ENCODE peak calls at places on chromosomes 2 and 18, in eight cellular contexts. D, K, Q, U, R, L, G and Z are unnamed samples.

GRCh38 chr2:218393750-218394290 is 5.8 kb upstream of the CTDSP1 start:
- DNase-seq in K (no peak), L (peak; percentile 63), G (no peak), D (no peak), U (no peak), R (peak; percentile 68), Q (no peak), Z (no peak)

GRCh38 chr2:10964076-10964812 is 52.5 kb downstream of the KCNF1 start:
- DNase-seq in G (no peak), R (no peak), Q (peak; percentile 47), U (no peak), L (no peak), D (no peak), K (no peak), Z (no peak)

GRCh38 chr2:46826898-46827245 is 88.7 kb downstream of the MCFD2 start:
- DNase-seq in D (no peak), R (no peak), K (no peak), Q (no peak), U (no peak), G (no peak), L (no peak), Z (no peak)

GRCh38 chr18:1408331-1408835 is 503.7 kb downstream of the ADCYAP1 start:
- DNase-seq in L (no peak), K (no peak), U (no peak), D (no peak), G (no peak), Q (no peak), R (no peak), Z (no peak)

GRCh38 chr2:161681043-161681442 is 56.8 kb downstream of the SLC4A10 start:
- DNase-seq in G (peak; percentile 1), U (no peak), R (no peak), D (no peak), Q (peak; percentile 59), K (no peak), L (no peak), Z (no peak)

GRCh38 chr2:118627156-118627555 is 220.3 kb downstream of the EN1 start:
- DNase-seq in L (no peak), G (no peak), U (no peak), Q (no peak), D (no peak), R (no peak), K (no peak), Z (no peak)

GRCh38 chr2:177618270-177619253 is 226.0 kb downstream of the AGPS start:
- DNase-seq in K (peak; percentile 81), Q (peak; percentile 92), R (peak; percentile 93), U (peak; percentile 83), G (peak; percentile 92), L (peak; percentile 96), D (peak; percentile 95), Z (peak; percentile 90)

GRCh38 chr2:117359266-117359970 is 455.1 kb upstream of the DDX18 start:
- DNase-seq in R (no peak), U (no peak), Q (no peak), L (no peak), G (no peak), D (no peak), K (no peak), Z (peak; percentile 37)

GRCh38 chr2:106863387-106863786 is 22.6 kb downstream of the ST6GAL2 start:
- DNase-seq in D (peak; percentile 20), Q (no peak), G (no peak), U (no peak), K (no peak), R (no peak), L (no peak), Z (no peak)

GRCh38 chr2:111982822-111983221 is 72.2 kb upstream of the TMEM87B start:
- DNase-seq in K (no peak), U (no peak), R (no peak), L (no peak), D (no peak), Q (no peak), G (no peak), Z (no peak)

GRCh38 chr2:85753525-85754312 is at the start of gene ATOH8:
- DNase-seq in U (peak; percentile 59), D (peak; percentile 76), K (no peak), R (peak; percentile 53), Q (peak; percentile 88), G (peak; percentile 32), L (peak; percentile 90), Z (peak; percentile 34)

GRCh38 chr2:223797073-223797472 is 40.3 kb downstream of the AP1S3 start:
- DNase-seq in G (peak; percentile 80), K (peak; percentile 33), Q (peak; percentile 76), R (no peak), D (no peak), U (no peak), L (no peak), Z (peak; percentile 77)

GRCh38 chr2:102492006-102492405 is 19.0 kb downstream of the SLC9A4 start:
- DNase-seq in L (no peak), R (no peak), G (no peak), D (no peak), K (no peak), U (no peak), Q (no peak), Z (no peak)

GRCh38 chr2:113282747-113283533 is 4.2 kb upstream of the PAX8 start:
- DNase-seq in Q (peak; percentile 25), K (peak; percentile 89), R (no peak), U (no peak), D (peak; percentile 16), L (peak; percentile 82), G (no peak), Z (peak; percentile 96)

GRCh38 chr18:25560369-25560768 is 208.4 kb upstream of the ZNF521 start:
- DNase-seq in Q (no peak), U (no peak), D (no peak), K (no peak), G (no peak), L (no peak), R (no peak), Z (no peak)

GRCh38 chr2:166180951-166181812 is 53.4 kb upstream of the SCN1A start:
- DNase-seq in R (peak; percentile 50), Q (peak; percentile 61), K (peak; percentile 10), U (peak; percentile 49), L (peak; percentile 50), G (peak; percentile 66), D (peak; percentile 64), Z (peak; percentile 71)

GRCh38 chr18:58417752-58418151 is 211.1 kb downstream of the ALPK2 start:
- DNase-seq in K (peak; percentile 21), U (no peak), L (no peak), R (no peak), Q (peak; percentile 75), D (no peak), G (peak; percentile 20), Z (peak; percentile 68)

GRCh38 chr2:207970138-207970824 is 55.0 kb downstream of the PLEKHM3 start:
- DNase-seq in Q (no peak), K (no peak), L (no peak), U (no peak), D (peak; percentile 95), R (no peak), G (no peak), Z (no peak)

GRCh38 chr2:207970825-207971142 is 54.5 kb downstream of the PLEKHM3 start:
- DNase-seq in K (no peak), L (no peak), G (no peak), R (no peak), U (no peak), D (no peak), Q (no peak), Z (no peak)

GRCh38 chr2:207978177-207978576 is 47.1 kb downstream of the PLEKHM3 start:
- DNase-seq in U (no peak), K (no peak), R (no peak), G (no peak), L (no peak), Q (no peak), D (no peak), Z (no peak)

GRCh38 chr2:207975910-207976309 is 49.4 kb downstream of the PLEKHM3 start:
- DNase-seq in L (no peak), G (no peak), D (no peak), Q (no peak), U (no peak), R (peak; percentile 10), K (no peak), Z (no peak)

GRCh38 chr2:207974214-207974600 is 51.1 kb downstream of the PLEKHM3 start:
- DNase-seq in K (no peak), D (no peak), L (peak; percentile 63), Q (no peak), R (no peak), U (no peak), G (no peak), Z (peak; percentile 4)
- TF ChIP-seq CTCF in K (no peak), D (no peak), L (no peak), Q (no peak), R (no peak), U (no peak), G (no peak), Z (no peak)

DNA sequence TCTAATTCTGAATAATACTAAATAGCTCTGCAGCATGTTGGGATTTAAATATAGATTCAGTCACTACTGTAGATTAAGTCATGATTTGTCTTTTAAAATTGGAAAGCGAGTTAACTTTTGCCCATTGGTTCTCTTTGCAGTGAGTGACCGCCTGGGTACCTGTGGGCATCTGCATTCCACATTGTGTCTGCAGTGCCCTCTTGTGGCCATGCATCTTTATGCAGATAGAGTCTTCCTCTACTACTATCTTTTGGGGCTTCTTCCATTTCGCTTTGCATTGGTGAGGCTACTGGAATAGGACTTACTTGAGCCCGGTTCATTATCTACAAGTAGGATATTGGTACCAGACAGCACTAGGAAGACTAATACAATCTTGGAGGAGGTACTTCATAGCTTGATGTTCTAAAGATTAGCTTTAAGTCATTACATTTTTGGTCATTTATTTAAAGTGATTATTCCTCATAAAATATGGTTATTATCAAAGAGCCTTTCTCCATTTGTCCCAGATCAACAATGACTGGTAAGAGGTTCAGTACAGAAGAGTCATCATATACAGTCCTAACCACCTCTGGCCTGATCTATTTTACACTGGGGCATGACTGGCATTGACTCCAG is 203.0 kb downstream of the SOCS6 start:
- DNase-seq in R (peak; percentile 42), K (peak; percentile 28), Q (peak; percentile 40), L (no peak), U (peak; percentile 15), D (peak; percentile 81), G (peak; percentile 31), Z (peak; percentile 75)
- TF ChIP-seq CTCF in R (peak; percentile 64), K (peak; percentile 83), Q (peak; percentile 84), L (peak; percentile 79), U (peak; percentile 93), D (peak; percentile 91), G (peak; percentile 90), Z (peak; percentile 70)

DNA sequence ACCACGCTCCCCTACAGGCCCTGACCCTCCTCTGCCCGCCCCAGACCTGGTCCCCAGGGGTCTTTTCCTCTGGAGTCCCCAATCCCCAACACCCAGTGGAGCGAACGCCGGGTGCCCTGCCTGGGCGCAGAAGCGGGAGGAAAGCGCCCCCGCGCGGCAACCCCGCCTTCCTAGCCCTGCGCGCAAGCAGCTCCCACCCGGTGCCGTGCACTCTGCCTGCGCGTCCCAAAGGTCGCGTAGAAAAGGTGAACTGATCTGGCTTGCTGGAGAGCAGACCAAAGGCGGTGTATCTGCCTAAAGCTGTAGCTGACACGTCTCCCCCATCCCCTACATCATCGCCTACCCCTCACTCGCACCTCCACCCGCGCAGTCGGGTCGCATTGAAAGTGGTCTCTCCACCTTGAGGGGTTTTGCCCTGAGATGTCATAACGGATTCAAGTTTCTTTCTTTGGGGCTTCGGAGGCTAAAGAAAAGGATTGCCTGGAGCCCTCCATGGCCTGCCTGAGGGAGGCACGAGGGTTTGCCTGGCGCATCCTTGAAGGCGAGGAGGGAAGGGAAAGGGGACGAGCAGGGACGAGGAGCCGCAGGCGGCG is 5.7 kb downstream of the GAD1 start:
- DNase-seq in U (no peak), Q (no peak), L (no peak), G (no peak), D (peak; percentile 77), K (no peak), R (no peak), Z (no peak)
- TF ChIP-seq CTCF in U (peak; percentile 43), Q (peak; percentile 41), L (peak; percentile 16), G (peak; percentile 49), D (peak; percentile 74), K (peak; percentile 43), R (no peak), Z (no peak)

GRCh38 chr18:4858378-4859127 is 338.5 kb downstream of the AKAIN1 start:
- DNase-seq in U (no peak), G (no peak), K (no peak), L (no peak), R (no peak), Q (no peak), D (no peak), Z (no peak)
- TF ChIP-seq CTCF in U (no peak), G (no peak), K (no peak), L (no peak), R (no peak), Q (no peak), D (no peak), Z (no peak)